ENCODE peak calls at places on chromosome 11, in four cellular contexts. X is mesothelial cell of epicardium, A is HFFc6, E is IMR-90. M is an unnamed sample.

GRCh38 chr11:126502982-126503381 is 147.5 kb downstream of the ST3GAL4 start:
- DNase-seq in X (no peak), A (no peak), E (no peak), M (no peak)

GRCh38 chr11:16902182-16902581 is 112.0 kb downstream of the PLEKHA7 start:
- DNase-seq in X (no peak), A (no peak), E (peak; percentile 21), M (no peak)

GRCh38 chr11:111627591-111627990 is 25.3 kb downstream of the SIK2 start:
- DNase-seq in X (no peak), A (no peak), E (no peak), M (no peak)

GRCh38 chr11:108751444-108751843 is 86.6 kb downstream of the DDX10 start:
- DNase-seq in X (no peak), A (no peak), E (no peak), M (no peak)

GRCh38 chr11:94721565-94722292 is 46.4 kb upstream of the AMOTL1 start:
- DNase-seq in X (no peak), A (no peak), E (no peak), M (no peak)

GRCh38 chr11:105274631-105275030 is 135.1 kb upstream of the CARD18 start:
- DNase-seq in X (no peak), A (no peak), E (peak; percentile 16), M (no peak)

GRCh38 chr11:18485905-18486528 is 30.4 kb downstream of the LDHAL6A start:
- DNase-seq in X (no peak), A (no peak), E (no peak), M (no peak)

GRCh38 chr11:65479184-65480145 is 19.4 kb upstream of the MALAT1 start:
- DNase-seq in X (no peak), A (peak; percentile 93), E (peak; percentile 95), M (no peak)

GRCh38 chr11:75814369-75814685 is 683 bp upstream of the UVRAG start:
- DNase-seq in X (no peak), A (no peak), E (no peak), M (no peak)

GRCh38 chr11:128400382-128401203 is 186.8 kb downstream of the ETS1 start:
- DNase-seq in X (no peak), A (peak; percentile 76), E (peak; percentile 89), M (no peak)

GRCh38 chr11:48210052-48210451 is 6.6 kb upstream of the OR4B1 start:
- DNase-seq in X (no peak), A (peak; percentile 33), E (peak; percentile 17), M (no peak)

GRCh38 chr11:132717824-132718223 is 814.5 kb downstream of the OPCML start:
- DNase-seq in X (no peak), A (no peak), E (no peak), M (no peak)

GRCh38 chr11:8028766-8029165 is 41.6 kb downstream of the EIF3F start:
- DNase-seq in X (no peak), A (no peak), E (no peak), M (no peak)

GRCh38 chr11:128686745-128687177 is 7.1 kb upstream of the FLI1 start:
- DNase-seq in X (no peak), A (no peak), E (peak; percentile 50), M (no peak)

GRCh38 chr11:35041070-35041554 is 97.9 kb upstream of the CD44 start:
- DNase-seq in X (no peak), A (no peak), E (no peak), M (no peak)

GRCh38 chr11:8768625-8769333 is 86.2 kb downstream of the RPL27A start:
- DNase-seq in X (no peak), A (peak; percentile 91), E (peak; percentile 89), M (no peak)

GRCh38 chr11:104968856-104969776 is 742 bp upstream of the CASP4 start:
- DNase-seq in X (peak; percentile 38), A (peak; percentile 48), E (peak; percentile 34), M (no peak)

GRCh38 chr11:61022311-61023085 is 51.0 kb downstream of the CD6 start:
- DNase-seq in X (no peak), A (no peak), E (no peak), M (no peak)

DNA sequence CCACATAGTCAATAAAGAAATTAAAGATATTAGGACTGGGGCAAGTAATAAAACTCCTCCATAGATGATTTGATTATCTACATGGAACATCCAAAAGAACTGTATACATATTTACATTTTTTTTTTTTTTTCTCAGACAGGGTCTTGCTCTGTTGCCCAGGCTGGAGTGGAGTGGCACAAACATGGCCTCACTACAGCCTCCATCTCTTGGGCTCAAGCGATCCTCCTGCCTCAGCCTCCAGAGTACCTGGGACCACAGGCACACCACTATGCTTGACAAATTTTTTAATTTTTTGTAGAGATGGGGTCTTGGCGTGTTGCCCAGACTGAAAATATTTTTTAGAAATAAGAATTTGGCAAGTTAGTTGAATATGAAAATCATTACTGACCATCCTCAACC is 24.7 kb downstream of the REXO2 start:
- DNase-seq in X (no peak), A (no peak), E (no peak), M (no peak)
- TF ChIP-seq CTCF in X (no peak), A (no peak), E (no peak), M (no peak)

GRCh38 chr11:13354335-13354734 is 76.7 kb downstream of the BMAL1 start:
- DNase-seq in X (no peak), A (peak; percentile 17), E (peak; percentile 29), M (no peak)
- TF ChIP-seq CTCF in X (no peak), A (peak; percentile 69), E (peak; percentile 45), M (peak; percentile 43)

DNA sequence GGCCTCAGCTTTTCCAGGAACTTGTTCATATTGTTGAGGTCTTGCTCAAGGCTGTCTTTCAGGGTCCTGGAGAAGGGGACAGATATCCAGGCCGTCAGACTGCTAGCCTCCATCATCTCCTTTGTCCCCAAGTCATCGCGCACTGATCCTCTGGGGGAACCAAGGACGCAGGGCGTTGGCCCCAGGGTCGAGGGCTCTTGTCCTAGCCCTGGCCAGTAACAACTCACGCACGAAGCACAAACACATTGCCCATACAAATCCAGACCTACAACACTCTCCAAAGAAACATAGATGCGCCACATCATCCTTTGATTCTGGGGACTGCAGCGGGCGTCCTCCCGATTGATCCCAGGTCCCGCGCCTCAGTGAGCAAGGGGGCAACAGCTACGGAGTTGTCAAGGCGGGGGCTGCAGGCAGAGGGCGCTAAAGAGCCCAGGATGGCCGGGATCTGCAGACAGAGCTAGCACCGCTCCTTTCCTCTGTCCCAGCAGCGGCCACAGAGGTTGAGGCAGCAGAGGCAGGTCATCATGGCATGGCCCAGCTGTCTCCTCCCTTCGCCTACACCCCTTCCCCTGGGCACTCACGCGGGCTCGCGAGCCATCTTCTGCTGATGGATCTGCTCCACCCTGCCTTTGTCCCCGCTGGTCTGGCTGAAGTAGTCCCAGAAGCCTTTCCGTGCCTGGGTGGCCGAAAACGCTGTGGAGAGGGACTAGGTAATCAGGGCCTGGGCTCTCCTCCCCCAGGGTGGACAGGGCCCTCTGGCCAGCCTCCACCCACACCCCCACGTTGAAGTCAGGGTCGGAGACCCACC is 472 bp downstream of the APOA5 start:
- DNase-seq in X (peak; percentile 90), A (peak; percentile 54), E (peak; percentile 55), M (peak; percentile 86)
- TF ChIP-seq CTCF in X (peak; percentile 77), A (peak; percentile 95), E (peak; percentile 93), M (peak; percentile 93)

DNA sequence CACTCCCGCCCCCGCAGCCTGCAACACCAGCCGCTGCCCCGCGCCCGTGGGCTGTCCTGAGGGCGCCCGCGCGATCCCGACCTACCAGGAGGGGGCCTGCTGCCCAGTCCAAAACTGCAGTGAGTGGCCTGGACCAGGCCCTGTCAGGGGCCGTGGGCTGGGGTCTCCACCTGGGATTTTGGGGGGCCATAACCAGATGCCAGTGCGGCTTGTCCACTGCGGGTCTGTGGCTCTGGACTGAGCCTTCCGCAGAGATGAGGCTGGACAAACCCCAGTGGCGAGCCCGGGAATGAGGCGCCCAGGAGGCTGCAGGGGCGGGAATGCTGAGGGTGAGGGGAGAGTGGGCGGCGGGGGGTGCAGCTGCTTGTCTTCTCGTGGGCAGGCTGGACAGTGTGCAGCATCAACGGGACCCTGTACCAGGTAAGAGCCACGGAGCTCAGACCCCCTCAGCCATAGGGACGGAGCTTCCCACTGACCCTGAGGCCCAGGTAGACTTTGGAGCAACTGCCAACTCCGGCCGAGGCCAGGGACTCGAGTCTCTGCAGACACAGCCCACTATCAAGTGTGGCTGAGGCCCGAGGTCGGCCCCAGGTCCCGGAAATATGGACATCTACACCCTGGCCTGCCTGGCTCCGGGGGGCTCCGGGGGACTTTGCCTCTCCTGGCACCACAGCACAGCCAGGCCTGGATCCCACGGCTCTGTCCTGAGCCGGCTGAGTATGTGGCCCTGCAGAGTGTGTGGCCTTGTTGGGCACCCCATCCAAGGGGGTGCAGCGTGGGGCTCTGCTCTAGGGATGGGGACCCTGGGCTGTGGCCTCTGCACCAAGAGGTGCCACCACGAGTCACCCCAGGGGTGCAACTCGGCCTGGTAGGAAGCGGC is 24.7 kb upstream of the MUC5B start:
- DNase-seq in X (peak; percentile 34), A (no peak), E (no peak), M (peak; percentile 68)
- TF ChIP-seq CTCF in X (no peak), A (peak; percentile 16), E (no peak), M (peak; percentile 40)

DNA sequence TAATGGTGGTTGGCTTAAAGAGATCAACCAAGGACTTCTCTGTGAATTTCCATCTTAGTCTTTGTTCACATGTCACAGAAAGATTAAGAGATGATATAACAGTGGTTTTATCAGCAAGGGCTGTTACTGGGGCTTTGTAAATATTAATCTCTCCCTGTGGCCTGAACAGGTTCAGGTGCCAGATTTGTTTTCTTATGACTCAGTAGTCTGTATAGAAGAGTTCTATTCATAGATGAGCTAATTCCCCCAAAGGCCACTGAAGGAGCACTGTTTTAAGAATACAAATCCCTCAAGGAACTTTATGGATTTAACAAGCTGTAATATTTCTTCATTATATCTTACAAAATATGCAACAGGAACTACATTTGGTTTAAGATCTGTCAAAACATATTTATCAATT is 50.4 kb downstream of the TCP11L1 start:
- DNase-seq in X (no peak), A (no peak), E (peak; percentile 73), M (no peak)
- TF ChIP-seq CTCF in X (no peak), A (no peak), E (peak; percentile 21), M (no peak)

GRCh38 chr11:121444508-121444907 is 7.6 kb upstream of the SORL1 start:
- DNase-seq in X (no peak), A (no peak), E (no peak), M (no peak)
- TF ChIP-seq CTCF in X (no peak), A (no peak), E (no peak), M (no peak)

GRCh38 chr11:100930185-100930778 is 199.3 kb downstream of the PGR start:
- DNase-seq in X (no peak), A (peak; percentile 67), E (peak; percentile 81), M (no peak)
- TF ChIP-seq CTCF in X (peak; percentile 84), A (peak; percentile 89), E (peak; percentile 76), M (peak; percentile 81)

M was measured in type B pancreatic cell.